ENCODE peak calls at places on chromosomes 1 and 21, in five cellular contexts. One of them, this sample, is unnamed.

GRCh38 chr1:180170569-180170968 is 15.9 kb downstream of the QSOX1 start:
- DNase-seq in GM12878: no peak
- DNase-seq in K562: no peak
- DNase-seq in HCT116: no peak
- DNase-seq in H1: no peak
- DNase-seq in this sample: no peak

GRCh38 chr1:25520446-25521061 is 22.9 kb upstream of the LDLRAP1 start:
- DNase-seq in GM12878: peak
- DNase-seq in K562: peak
- DNase-seq in HCT116: peak
- DNase-seq in H1: no peak
- DNase-seq in this sample: peak

GRCh38 chr1:76827066-76827465 is 40.2 kb upstream of the ST6GALNAC5 start:
- DNase-seq in GM12878: no peak
- DNase-seq in K562: no peak
- DNase-seq in HCT116: no peak
- DNase-seq in H1: no peak
- DNase-seq in this sample: no peak

GRCh38 chr1:942411-942821 is 16.6 kb downstream of the NOC2L start:
- DNase-seq in GM12878: no peak
- DNase-seq in K562: peak
- DNase-seq in HCT116: no peak
- DNase-seq in H1: no peak
- DNase-seq in this sample: no peak

GRCh38 chr1:167927075-167927754 is 9.3 kb upstream of the DCAF6 start:
- DNase-seq in GM12878: no peak
- DNase-seq in K562: no peak
- DNase-seq in HCT116: no peak
- DNase-seq in H1: no peak
- DNase-seq in this sample: peak

GRCh38 chr1:1941211-1941841 is 22.2 kb upstream of the TMEM52 start:
- DNase-seq in GM12878: no peak
- DNase-seq in K562: no peak
- DNase-seq in HCT116: no peak
- DNase-seq in H1: no peak
- DNase-seq in this sample: no peak

GRCh38 chr1:239368436-239369109 is 17.8 kb upstream of the CHRM3 start:
- DNase-seq in GM12878: no peak
- DNase-seq in K562: no peak
- DNase-seq in HCT116: no peak
- DNase-seq in H1: no peak
- DNase-seq in this sample: no peak

GRCh38 chr21:26826801-26827200 is 18.4 kb downstream of the ADAMTS1 start:
- DNase-seq in GM12878: no peak
- DNase-seq in K562: no peak
- DNase-seq in HCT116: no peak
- DNase-seq in H1: no peak
- DNase-seq in this sample: no peak

GRCh38 chr21:31710586-31710985 is 21.3 kb downstream of the SCAF4 start:
- DNase-seq in GM12878: no peak
- DNase-seq in K562: no peak
- DNase-seq in HCT116: no peak
- DNase-seq in H1: no peak
- DNase-seq in this sample: no peak

GRCh38 chr1:90780981-90781380 is 63.9 kb upstream of the BARHL2 start:
- DNase-seq in GM12878: no peak
- DNase-seq in K562: no peak
- DNase-seq in HCT116: no peak
- DNase-seq in H1: no peak
- DNase-seq in this sample: no peak

GRCh38 chr1:235329139-235329808 is 904 bp downstream of the GGPS1 start:
- DNase-seq in GM12878: peak
- DNase-seq in K562: peak
- DNase-seq in HCT116: no peak
- DNase-seq in H1: no peak
- DNase-seq in this sample: peak

GRCh38 chr1:206466840-206467649 is 3.2 kb upstream of the IKBKE start:
- DNase-seq in GM12878: no peak
- DNase-seq in K562: peak
- DNase-seq in HCT116: no peak
- DNase-seq in H1: no peak
- DNase-seq in this sample: no peak

GRCh38 chr1:198756470-198756869 is 117.6 kb downstream of the PTPRC start:
- DNase-seq in GM12878: no peak
- DNase-seq in K562: no peak
- DNase-seq in HCT116: no peak
- DNase-seq in H1: no peak
- DNase-seq in this sample: peak

GRCh38 chr1:153774780-153775431 is at the start of gene SLC27A3:
- DNase-seq in GM12878: no peak
- DNase-seq in K562: peak
- DNase-seq in HCT116: peak
- DNase-seq in H1: peak
- DNase-seq in this sample: no peak

GRCh38 chr1:103514920-103515503 is 10.5 kb upstream of the RNPC3 start:
- DNase-seq in GM12878: peak
- DNase-seq in K562: peak
- DNase-seq in HCT116: peak
- DNase-seq in H1: no peak
- DNase-seq in this sample: peak

GRCh38 chr21:29296452-29296851 is 2.3 kb upstream of the BACH1 start:
- DNase-seq in GM12878: no peak
- DNase-seq in K562: no peak
- DNase-seq in HCT116: no peak
- DNase-seq in H1: no peak
- DNase-seq in this sample: no peak

GRCh38 chr1:12196641-12197482 is 30.1 kb downstream of the TNFRSF1B start:
- DNase-seq in GM12878: no peak
- DNase-seq in K562: no peak
- DNase-seq in HCT116: no peak
- DNase-seq in H1: no peak
- DNase-seq in this sample: no peak

GRCh38 chr1:206705187-206705586 is 20.5 kb downstream of the MAPKAPK2 start:
- DNase-seq in GM12878: no peak
- DNase-seq in K562: no peak
- DNase-seq in HCT116: no peak
- DNase-seq in H1: no peak
- DNase-seq in this sample: no peak

GRCh38 chr1:172289448-172289847 is 131.0 kb upstream of the C1orf105 start:
- DNase-seq in GM12878: no peak
- DNase-seq in K562: no peak
- DNase-seq in HCT116: no peak
- DNase-seq in H1: no peak
- DNase-seq in this sample: no peak

GRCh38 chr1:43354936-43355335 is 3.8 kb upstream of the CDC20 start:
- DNase-seq in GM12878: no peak
- DNase-seq in K562: no peak
- DNase-seq in HCT116: no peak
- DNase-seq in H1: no peak
- DNase-seq in this sample: no peak

GRCh38 chr1:210900079-210900478 is 233.9 kb downstream of the KCNH1 start:
- DNase-seq in GM12878: no peak
- DNase-seq in K562: no peak
- DNase-seq in HCT116: no peak
- DNase-seq in H1: no peak
- DNase-seq in this sample: no peak

GRCh38 chr1:232383455-232384074 is 246.4 kb downstream of the SIPA1L2 start:
- DNase-seq in GM12878: no peak
- DNase-seq in K562: no peak
- DNase-seq in HCT116: peak
- DNase-seq in H1: no peak
- DNase-seq in this sample: no peak

GRCh38 chr1:108830119-108831008 is 26.5 kb downstream of the AKNAD1 start:
- DNase-seq in GM12878: no peak
- DNase-seq in K562: peak
- DNase-seq in HCT116: peak
- DNase-seq in H1: no peak
- DNase-seq in this sample: peak
- TF ChIP-seq JUND in GM12878: no peak
- TF ChIP-seq JUND in K562: peak
- TF ChIP-seq JUND in HCT116: peak
- TF ChIP-seq JUND in H1: no peak
- TF ChIP-seq JUND in this sample: no peak

GRCh38 chr1:230746617-230747016 is 571 bp upstream of the CAPN9 start:
- DNase-seq in GM12878: no peak
- DNase-seq in K562: no peak
- DNase-seq in HCT116: no peak
- DNase-seq in H1: no peak
- DNase-seq in this sample: no peak
- TF ChIP-seq JUND in GM12878: no peak
- TF ChIP-seq JUND in K562: no peak
- TF ChIP-seq JUND in HCT116: no peak
- TF ChIP-seq JUND in H1: no peak
- TF ChIP-seq JUND in this sample: no peak

DNA sequence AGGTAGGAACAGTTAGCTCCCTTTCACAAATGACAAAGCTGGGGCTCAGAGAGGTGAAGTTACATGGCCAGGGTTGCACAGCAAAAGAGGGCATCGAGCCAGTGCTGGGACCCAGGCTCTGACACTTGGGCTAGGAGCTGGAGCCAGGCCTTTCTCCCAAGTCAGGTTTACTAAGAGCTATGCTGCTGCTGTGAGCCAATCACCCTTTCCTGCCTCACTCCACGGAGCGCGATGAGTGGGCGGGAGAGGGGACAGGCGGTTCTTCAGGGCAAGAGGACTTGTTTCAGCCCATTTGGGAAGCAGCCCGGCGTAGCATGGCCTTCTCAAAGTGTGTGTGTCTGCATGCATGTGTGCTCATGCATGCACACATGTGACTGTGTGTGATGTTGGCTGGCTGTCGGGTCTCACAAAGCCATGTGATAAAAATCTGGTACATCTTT is 10.6 kb downstream of the ID3 start:
- DNase-seq in GM12878: no peak
- DNase-seq in K562: peak
- DNase-seq in HCT116: no peak
- DNase-seq in H1: no peak
- DNase-seq in this sample: no peak
- TF ChIP-seq JUND in GM12878: no peak
- TF ChIP-seq JUND in K562: no peak
- TF ChIP-seq JUND in HCT116: no peak
- TF ChIP-seq JUND in H1: no peak
- TF ChIP-seq JUND in this sample: no peak

GRCh38 chr1:24169286-24169685 is 17.8 kb downstream of the IFNLR1 start:
- DNase-seq in GM12878: no peak
- DNase-seq in K562: no peak
- DNase-seq in HCT116: no peak
- DNase-seq in H1: no peak
- DNase-seq in this sample: no peak

GRCh38 chr1:24163999-24164398 is 21.1 kb upstream of the IL22RA1 start:
- DNase-seq in GM12878: no peak
- DNase-seq in K562: no peak
- DNase-seq in HCT116: no peak
- DNase-seq in H1: no peak
- DNase-seq in this sample: no peak

GRCh38 chr1:24165500-24165899 is 21.6 kb downstream of the IFNLR1 start:
- DNase-seq in GM12878: no peak
- DNase-seq in K562: no peak
- DNase-seq in HCT116: no peak
- DNase-seq in H1: no peak
- DNase-seq in this sample: no peak

GRCh38 chr1:24166988-24167387 is 20.1 kb downstream of the IFNLR1 start:
- DNase-seq in GM12878: no peak
- DNase-seq in K562: no peak
- DNase-seq in HCT116: no peak
- DNase-seq in H1: no peak
- DNase-seq in this sample: no peak

GRCh38 chr1:24168246-24168645 is 18.8 kb downstream of the IFNLR1 start:
- DNase-seq in GM12878: no peak
- DNase-seq in K562: no peak
- DNase-seq in HCT116: no peak
- DNase-seq in H1: no peak
- DNase-seq in this sample: no peak
- TF ChIP-seq JUND in GM12878: no peak
- TF ChIP-seq JUND in K562: no peak
- TF ChIP-seq JUND in HCT116: no peak
- TF ChIP-seq JUND in H1: no peak
- TF ChIP-seq JUND in this sample: no peak

This sample was measured in T47D.